ENCODE peak calls at places on chromosomes 12 and 14, in six cellular contexts. I is hippocampal formation, C is uterus, M is epithelial cell of esophagus, W is amniotic epithelial cell, Z is non-pigmented ciliary epithelial cell. V is an unnamed sample.

GRCh38 chr14:20679907-20680306 is 4.5 kb upstream of the RNASE4 start:
- DNase-seq in I (peak), C (no peak), M (peak), W (no peak), Z (no peak), V (peak)

GRCh38 chr12:125180144-125180543 is 114.9 kb downstream of the AACS start:
- DNase-seq in I (no peak), C (no peak), M (no peak), W (no peak), Z (no peak), V (no peak)

GRCh38 chr12:15701721-15702156 is 87.4 kb downstream of the EPS8 start:
- DNase-seq in I (no peak), C (no peak), M (peak), W (peak), Z (peak), V (no peak)

GRCh38 chr12:119005832-119006360 is 24.6 kb downstream of the SRRM4 start:
- DNase-seq in I (no peak), C (no peak), M (no peak), W (no peak), Z (no peak), V (no peak)

GRCh38 chr12:15532364-15532977 is 210.2 kb downstream of the PTPRO start:
- DNase-seq in I (no peak), C (no peak), M (peak), W (peak), Z (peak), V (peak)

GRCh38 chr14:103427485-103428443 is 42.5 kb downstream of the MARK3 start:
- DNase-seq in I (no peak), C (peak), M (peak), W (peak), Z (no peak), V (no peak)

GRCh38 chr12:90280033-90280432 is 571.4 kb upstream of the ATP2B1 start:
- DNase-seq in I (no peak), C (no peak), M (peak), W (peak), Z (no peak), V (no peak)

GRCh38 chr12:104534162-104534856 is 77.6 kb downstream of the CHST11 start:
- DNase-seq in I (no peak), C (no peak), M (no peak), W (peak), Z (no peak), V (no peak)

GRCh38 chr12:103667129-103667528 is 80.1 kb downstream of the STAB2 start:
- DNase-seq in I (no peak), C (no peak), M (no peak), W (no peak), Z (no peak), V (no peak)

GRCh38 chr14:54691525-54692260 is 124.8 kb downstream of the SAMD4A start:
- DNase-seq in I (peak), C (peak), M (peak), W (peak), Z (no peak), V (peak)

GRCh38 chr12:1605129-1606020 is 11.0 kb upstream of the FBXL14 start:
- DNase-seq in I (peak), C (peak), M (peak), W (peak), Z (no peak), V (peak)

GRCh38 chr12:132923356-132923909 is 32.7 kb downstream of the ZNF605 start:
- DNase-seq in I (no peak), C (no peak), M (no peak), W (no peak), Z (no peak), V (no peak)

GRCh38 chr14:75092698-75093097 is 23.3 kb downstream of the ZC2HC1C start:
- DNase-seq in I (no peak), C (no peak), M (no peak), W (no peak), Z (no peak), V (no peak)

GRCh38 chr12:22160396-22161003 is 114.5 kb downstream of the CMAS start:
- DNase-seq in I (no peak), C (no peak), M (no peak), W (no peak), Z (no peak), V (no peak)

GRCh38 chr12:76020281-76020680 is 11.3 kb downstream of the PHLDA1 start:
- DNase-seq in I (no peak), C (no peak), M (peak), W (peak), Z (no peak), V (peak)

GRCh38 chr12:11228268-11228879 is 41.1 kb downstream of the PRB3 start:
- DNase-seq in I (no peak), C (no peak), M (peak), W (peak), Z (peak), V (peak)

V was measured in thyroid gland.